ENCODE peak calls at places on chromosomes 2 and 18, in four cellular contexts. V is stimulated activated CD4-positive, alpha-beta T cell treated with anti-CD3 and anti-CD28 coated beads, Interleukin-12 subunit alpha, Interleukin-12 subunit beta, amount 100 ng/mL, for 4 hours; W is iPS DF 19.7; H is activated CD4-positive, alpha-beta T cell treated with anti-CD3 and anti-CD28 coated beads, Interleukin-2, amount 10 ng/mL, durations not matched to agents 24 days and 14 days. A is an unnamed sample.

GRCh38 chr2:8225798-8226197 is 456.1 kb upstream of the ID2 start:
- DNase-seq in H (no peak), V (no peak), W (no peak), A (no peak)

GRCh38 chr18:56988022-56988421 is 158.9 kb upstream of the BOD1L2 start:
- DNase-seq in W (no peak), V (no peak), H (no peak), A (no peak)

GRCh38 chr2:182101263-182101662 is 115.6 kb downstream of the PPP1R1C start:
- DNase-seq in W (peak), H (no peak), V (no peak), A (no peak)

GRCh38 chr2:28413152-28413895 is 20.7 kb downstream of the FOSL2 start:
- DNase-seq in V (no peak), H (no peak), W (no peak), A (no peak)

GRCh38 chr2:118246726-118247125 is 158.5 kb downstream of the INSIG2 start:
- DNase-seq in H (no peak), W (no peak), V (no peak), A (peak)

GRCh38 chr2:17762457-17762856 is 8.5 kb downstream of the GEN1 start:
- DNase-seq in H (no peak), W (no peak), V (no peak), A (no peak)

GRCh38 chr2:62577994-62578836 is 72.2 kb upstream of the TMEM17 start:
- DNase-seq in H (no peak), W (no peak), V (no peak), A (no peak)

GRCh38 chr18:30486856-30487255 is 555.7 kb downstream of the DSC3 start:
- DNase-seq in H (no peak), V (no peak), W (no peak), A (no peak)

A was measured in heart right ventricle.